ENCODE peak calls at places on chromosomes 2 and 18, in six cellular contexts. F is HepG2, W is aorta, C is cardiac fibroblast, K is upper lobe of right lung, X is A549. M is an unnamed sample.

GRCh38 chr2:105557515-105557914 is 158.7 kb upstream of the FHL2 start:
- DNase-seq in F (no peak), W (no peak), C (no peak), K (no peak), X (no peak), M (no peak)

GRCh38 chr2:10721344-10722251 is at the start of gene ATP6V1C2:
- DNase-seq in F (no peak), W (peak), C (no peak), K (peak), X (peak), M (peak)

GRCh38 chr2:3633089-3633981 is 24.7 kb upstream of the ALLC start:
- DNase-seq in F (no peak), W (peak), C (peak), K (peak), X (no peak), M (no peak)

GRCh38 chr2:43226955-43227829 is 786 bp upstream of the ZFP36L2 start:
- DNase-seq in F (peak), W (peak), C (peak), K (peak), X (peak), M (peak)

GRCh38 chr2:55901941-55902340 is 21.6 kb downstream of the EFEMP1 start:
- DNase-seq in F (no peak), W (no peak), C (no peak), K (no peak), X (no peak), M (no peak)

GRCh38 chr2:174664084-174664759 is 66.6 kb upstream of the WIPF1 start:
- DNase-seq in F (no peak), W (no peak), C (no peak), K (no peak), X (no peak), M (no peak)

GRCh38 chr2:10279946-10280463 is 22.7 kb upstream of the HPCAL1 start:
- DNase-seq in F (no peak), W (peak), C (no peak), K (peak), X (no peak), M (peak)

GRCh38 chr18:21123290-21123926 is 11.8 kb upstream of the ROCK1 start:
- DNase-seq in F (no peak), W (no peak), C (no peak), K (no peak), X (no peak), M (no peak)

GRCh38 chr2:17635007-17635406 is 94.5 kb downstream of the VSNL1 start:
- DNase-seq in F (no peak), W (no peak), C (no peak), K (no peak), X (no peak), M (no peak)

GRCh38 chr2:46431481-46432235 is 47.7 kb upstream of the TMEM247 start:
- DNase-seq in F (no peak), W (no peak), C (peak), K (no peak), X (no peak), M (no peak)

GRCh38 chr2:191150451-191151314 is at the start of gene STAT4:
- DNase-seq in F (no peak), W (peak), C (peak), K (peak), X (peak), M (no peak)

GRCh38 chr2:37812414-37812813 is 112.7 kb upstream of the RMDN2 start:
- DNase-seq in F (no peak), W (no peak), C (peak), K (no peak), X (no peak), M (no peak)

GRCh38 chr18:39692367-39693011 is 2126.9 kb upstream of the CELF4 start:
- DNase-seq in F (no peak), W (no peak), C (no peak), K (no peak), X (no peak), M (no peak)

GRCh38 chr2:191679818-191680600 is 2.1 kb downstream of the NABP1 start:
- DNase-seq in F (no peak), W (no peak), C (peak), K (no peak), X (peak), M (no peak)

GRCh38 chr2:205198130-205198505 is 484.2 kb upstream of the NRP2 start:
- DNase-seq in F (no peak), W (no peak), C (peak), K (no peak), X (no peak), M (no peak)

GRCh38 chr18:39274535-39274934 is 1708.9 kb upstream of the CELF4 start:
- DNase-seq in F (no peak), W (no peak), C (peak), K (no peak), X (no peak), M (no peak)

GRCh38 chr2:60355849-60356261 is 197.6 kb downstream of the BCL11A start:
- DNase-seq in F (no peak), W (no peak), C (no peak), K (no peak), X (no peak), M (no peak)

GRCh38 chr18:59744271-59744721 is 47.1 kb upstream of the CCBE1 start:
- DNase-seq in F (no peak), W (no peak), C (peak), K (no peak), X (no peak), M (no peak)

GRCh38 chr2:209391776-209392401 is 32.0 kb upstream of the MAP2 start:
- DNase-seq in F (no peak), W (no peak), C (peak), K (no peak), X (no peak), M (no peak)

GRCh38 chr2:69992310-69993047 is 31.0 kb upstream of the ASPRV1 start:
- DNase-seq in F (no peak), W (peak), C (no peak), K (no peak), X (no peak), M (no peak)

GRCh38 chr2:65317841-65318240 is 90.2 kb downstream of the ACTR2 start:
- DNase-seq in F (no peak), W (no peak), C (no peak), K (no peak), X (no peak), M (no peak)

GRCh38 chr2:216670266-216671080 is 24.9 kb downstream of the IGFBP5 start:
- DNase-seq in F (no peak), W (no peak), C (no peak), K (no peak), X (no peak), M (no peak)

GRCh38 chr2:101467306-101467705 is 7.6 kb downstream of the RFX8 start:
- DNase-seq in F (no peak), W (no peak), C (no peak), K (no peak), X (no peak), M (no peak)

GRCh38 chr2:144454466-144455287 is 65.2 kb downstream of the ZEB2 start:
- DNase-seq in F (no peak), W (no peak), C (no peak), K (no peak), X (no peak), M (no peak)

GRCh38 chr2:194002699-194003368 is 1654.2 kb upstream of the SLC39A10 start:
- DNase-seq in F (no peak), W (peak), C (no peak), K (peak), X (no peak), M (no peak)

GRCh38 chr2:42164046-42164445 is 5.1 kb upstream of the EML4 start:
- DNase-seq in F (no peak), W (no peak), C (no peak), K (no peak), X (no peak), M (no peak)

GRCh38 chr2:30914456-30914855 is 107.2 kb upstream of the CAPN13 start:
- DNase-seq in F (no peak), W (no peak), C (no peak), K (no peak), X (no peak), M (no peak)

GRCh38 chr18:78619854-78620253 is 359.8 kb upstream of the SALL3 start:
- DNase-seq in F (no peak), W (peak), C (no peak), K (no peak), X (no peak), M (no peak)

GRCh38 chr2:66446178-66446860 is 11.4 kb downstream of the MEIS1 start:
- DNase-seq in F (no peak), W (peak), C (peak), K (no peak), X (no peak), M (no peak)

GRCh38 chr2:66443183-66443976 is 8.5 kb downstream of the MEIS1 start:
- DNase-seq in F (no peak), W (peak), C (no peak), K (no peak), X (no peak), M (no peak)

GRCh38 chr2:66445781-66446177 is 10.9 kb downstream of the MEIS1 start:
- DNase-seq in F (no peak), W (peak), C (peak), K (no peak), X (no peak), M (no peak)

GRCh38 chr2:66445076-66445724 is 10.3 kb downstream of the MEIS1 start:
- DNase-seq in F (no peak), W (peak), C (no peak), K (no peak), X (no peak), M (no peak)

DNA sequence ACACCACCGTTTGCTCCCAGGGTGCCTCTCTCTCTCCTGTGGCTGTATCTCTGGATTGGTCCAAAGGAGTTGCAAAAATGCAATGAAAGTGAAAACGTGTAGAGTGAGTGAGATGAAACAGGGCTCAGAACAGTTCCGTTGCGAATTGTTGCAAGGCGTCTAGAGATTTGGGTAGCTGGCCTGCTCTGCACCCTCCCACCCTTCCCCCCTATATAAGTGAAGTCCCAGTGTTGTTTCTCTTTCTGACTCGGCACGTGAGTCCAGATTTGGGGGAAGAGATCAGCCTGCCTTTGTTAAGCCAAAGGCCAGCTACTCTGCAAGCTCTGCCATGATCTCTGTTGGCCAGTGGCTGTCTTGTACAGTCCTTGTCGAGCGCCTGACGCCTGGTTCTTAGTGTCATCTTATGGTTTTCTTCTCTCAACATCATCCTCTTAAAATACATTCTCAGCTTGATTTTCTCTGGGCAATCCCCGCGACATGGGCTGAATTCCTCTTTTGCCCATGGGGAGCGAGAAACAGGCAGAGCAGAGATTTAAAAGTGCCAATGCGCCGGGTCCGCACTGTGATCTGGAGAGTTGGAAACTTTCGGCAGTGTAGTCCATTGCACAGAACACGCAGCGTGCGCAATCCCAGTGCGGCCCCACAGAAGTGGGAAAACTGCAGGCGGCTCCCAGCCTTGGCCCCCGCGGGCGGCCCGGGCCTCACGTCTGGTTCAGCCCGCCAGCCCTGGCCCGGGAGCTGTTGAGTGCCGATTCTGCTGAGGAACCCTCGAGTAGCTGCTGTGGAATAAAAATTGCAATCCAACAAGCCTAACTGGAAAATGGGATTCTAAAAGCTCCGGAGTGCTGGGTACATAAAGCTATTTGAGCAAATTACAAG is 9.3 kb downstream of the MEIS1 start:
- DNase-seq in F (no peak), W (peak), C (peak), K (no peak), X (no peak), M (no peak)
- H3K4me3 ChIP-seq in F (no peak), W (peak), C (peak), K (peak), X (no peak), M (no peak)

GRCh38 chr2:15177103-15177502 is 384.0 kb downstream of the NBAS start:
- DNase-seq in F (no peak), W (no peak), C (peak), K (no peak), X (no peak), M (no peak)
- H3K4me3 ChIP-seq in F (no peak), W (no peak), C (no peak), K (no peak), X (no peak), M (no peak)

GRCh38 chr2:47699533-47700215 is 83.3 kb upstream of the MSH6 start:
- DNase-seq in F (no peak), W (no peak), C (no peak), K (no peak), X (no peak), M (no peak)
- H3K4me3 ChIP-seq in F (no peak), W (no peak), C (no peak), K (no peak), X (no peak), M (no peak)

DNA sequence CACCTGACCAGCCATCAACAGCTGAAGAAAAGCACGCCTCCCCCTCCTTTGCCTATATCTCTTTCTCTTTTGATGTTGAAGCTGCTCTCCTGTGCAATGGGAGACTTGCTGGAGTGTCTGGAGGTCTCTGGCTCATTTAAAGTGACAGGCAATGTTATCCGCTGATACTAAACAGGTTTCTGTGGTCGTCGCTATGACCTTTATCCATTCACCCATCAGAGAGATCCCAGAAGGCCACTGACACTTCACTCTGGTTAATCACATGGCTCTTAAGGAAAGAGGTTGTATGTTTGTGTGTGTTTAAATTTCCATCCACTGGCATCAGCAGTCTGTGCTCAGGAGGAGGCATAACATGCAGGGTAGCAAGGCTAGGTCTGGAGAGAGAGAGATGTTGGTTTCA is 277.3 kb downstream of the MTX2 start:
- DNase-seq in F (no peak), W (no peak), C (no peak), K (no peak), X (no peak), M (no peak)
- H3K4me3 ChIP-seq in F (no peak), W (no peak), C (no peak), K (no peak), X (no peak), M (no peak)